ENCODE peak calls at places on chromosomes 13 and 19, in nine cellular contexts. One of them, this sample, is unnamed.

GRCh38 chr13:24083722-24084421 is 76.6 kb upstream of the SPATA13 start:
- DNase-seq in GM12878: no peak
- DNase-seq in breast epithelium: no peak
- DNase-seq in mucosa of descending colon: no peak
- DNase-seq in activated T-cell treated with anti-CD3 and anti-CD28 coated beads for 4 hours: no peak
- DNase-seq in NCI-H1092 treated with DMSO at 0.1 percent for 48 hours: peak; percentile 62
- DNase-seq in NCI-H187: no peak
- DNase-seq in esophagus squamous epithelium: no peak
- DNase-seq in stimulated activated CD8-positive, alpha-beta memory T cell treated with anti-CD3 and anti-CD28 coated beads, Interleukin-4, amount 100 ng/mL, for 1 hour: no peak
- DNase-seq in this sample: no peak

GRCh38 chr13:99374994-99375805 is 68.0 kb upstream of the GPR183 start:
- DNase-seq in activated T-cell treated with anti-CD3 and anti-CD28 coated beads for 4 hours: no peak
- DNase-seq in NCI-H1092 treated with DMSO at 0.1 percent for 48 hours: no peak
- DNase-seq in breast epithelium: no peak
- DNase-seq in esophagus squamous epithelium: peak; percentile 31
- DNase-seq in stimulated activated CD8-positive, alpha-beta memory T cell treated with anti-CD3 and anti-CD28 coated beads, Interleukin-4, amount 100 ng/mL, for 1 hour: no peak
- DNase-seq in mucosa of descending colon: peak; percentile 86
- DNase-seq in NCI-H187: no peak
- DNase-seq in GM12878: no peak
- DNase-seq in this sample: no peak

GRCh38 chr13:50171585-50172282 is 156.5 kb downstream of the KCNRG start:
- DNase-seq in breast epithelium: no peak
- DNase-seq in mucosa of descending colon: no peak
- DNase-seq in stimulated activated CD8-positive, alpha-beta memory T cell treated with anti-CD3 and anti-CD28 coated beads, Interleukin-4, amount 100 ng/mL, for 1 hour: no peak
- DNase-seq in NCI-H1092 treated with DMSO at 0.1 percent for 48 hours: no peak
- DNase-seq in esophagus squamous epithelium: no peak
- DNase-seq in activated T-cell treated with anti-CD3 and anti-CD28 coated beads for 4 hours: no peak
- DNase-seq in NCI-H187: no peak
- DNase-seq in GM12878: no peak
- DNase-seq in this sample: no peak

GRCh38 chr13:38879278-38879677 is 111.4 kb downstream of the STOML3 start:
- DNase-seq in NCI-H187: no peak
- DNase-seq in GM12878: no peak
- DNase-seq in NCI-H1092 treated with DMSO at 0.1 percent for 48 hours: no peak
- DNase-seq in esophagus squamous epithelium: no peak
- DNase-seq in breast epithelium: no peak
- DNase-seq in stimulated activated CD8-positive, alpha-beta memory T cell treated with anti-CD3 and anti-CD28 coated beads, Interleukin-4, amount 100 ng/mL, for 1 hour: no peak
- DNase-seq in mucosa of descending colon: no peak
- DNase-seq in activated T-cell treated with anti-CD3 and anti-CD28 coated beads for 4 hours: no peak
- DNase-seq in this sample: no peak

GRCh38 chr19:45505151-45505995 is 1.9 kb upstream of the VASP start:
- DNase-seq in GM12878: no peak
- DNase-seq in NCI-H187: no peak
- DNase-seq in activated T-cell treated with anti-CD3 and anti-CD28 coated beads for 4 hours: no peak
- DNase-seq in NCI-H1092 treated with DMSO at 0.1 percent for 48 hours: no peak
- DNase-seq in stimulated activated CD8-positive, alpha-beta memory T cell treated with anti-CD3 and anti-CD28 coated beads, Interleukin-4, amount 100 ng/mL, for 1 hour: no peak
- DNase-seq in esophagus squamous epithelium: no peak
- DNase-seq in breast epithelium: no peak
- DNase-seq in mucosa of descending colon: no peak
- DNase-seq in this sample: no peak

GRCh38 chr13:21852043-21852442 is 181.2 kb downstream of the FGF9 start:
- DNase-seq in GM12878: no peak
- DNase-seq in esophagus squamous epithelium: no peak
- DNase-seq in mucosa of descending colon: no peak
- DNase-seq in NCI-H187: no peak
- DNase-seq in stimulated activated CD8-positive, alpha-beta memory T cell treated with anti-CD3 and anti-CD28 coated beads, Interleukin-4, amount 100 ng/mL, for 1 hour: no peak
- DNase-seq in NCI-H1092 treated with DMSO at 0.1 percent for 48 hours: no peak
- DNase-seq in activated T-cell treated with anti-CD3 and anti-CD28 coated beads for 4 hours: no peak
- DNase-seq in breast epithelium: no peak
- DNase-seq in this sample: no peak

GRCh38 chr13:30429721-30430694 is 7.7 kb downstream of the UBE2L5 start:
- DNase-seq in stimulated activated CD8-positive, alpha-beta memory T cell treated with anti-CD3 and anti-CD28 coated beads, Interleukin-4, amount 100 ng/mL, for 1 hour: no peak
- DNase-seq in NCI-H187: no peak
- DNase-seq in mucosa of descending colon: no peak
- DNase-seq in GM12878: peak; percentile 59
- DNase-seq in activated T-cell treated with anti-CD3 and anti-CD28 coated beads for 4 hours: no peak
- DNase-seq in NCI-H1092 treated with DMSO at 0.1 percent for 48 hours: no peak
- DNase-seq in breast epithelium: no peak
- DNase-seq in esophagus squamous epithelium: no peak
- DNase-seq in this sample: no peak

GRCh38 chr13:111177081-111177711 is 62.1 kb downstream of the ARHGEF7 start:
- DNase-seq in breast epithelium: peak; percentile 27
- DNase-seq in esophagus squamous epithelium: no peak
- DNase-seq in NCI-H187: no peak
- DNase-seq in stimulated activated CD8-positive, alpha-beta memory T cell treated with anti-CD3 and anti-CD28 coated beads, Interleukin-4, amount 100 ng/mL, for 1 hour: no peak
- DNase-seq in GM12878: no peak
- DNase-seq in NCI-H1092 treated with DMSO at 0.1 percent for 48 hours: peak; percentile 70
- DNase-seq in mucosa of descending colon: peak; percentile 66
- DNase-seq in activated T-cell treated with anti-CD3 and anti-CD28 coated beads for 4 hours: no peak
- DNase-seq in this sample: no peak

GRCh38 chr13:35771898-35772297 is 295.4 kb upstream of the MAB21L1 start:
- DNase-seq in NCI-H1092 treated with DMSO at 0.1 percent for 48 hours: no peak
- DNase-seq in mucosa of descending colon: no peak
- DNase-seq in activated T-cell treated with anti-CD3 and anti-CD28 coated beads for 4 hours: no peak
- DNase-seq in GM12878: no peak
- DNase-seq in esophagus squamous epithelium: no peak
- DNase-seq in NCI-H187: no peak
- DNase-seq in stimulated activated CD8-positive, alpha-beta memory T cell treated with anti-CD3 and anti-CD28 coated beads, Interleukin-4, amount 100 ng/mL, for 1 hour: no peak
- DNase-seq in breast epithelium: no peak
- DNase-seq in this sample: no peak

GRCh38 chr19:42528354-42529247 is at the start of gene CEACAM1:
- DNase-seq in NCI-H1092 treated with DMSO at 0.1 percent for 48 hours: no peak
- DNase-seq in activated T-cell treated with anti-CD3 and anti-CD28 coated beads for 4 hours: peak; percentile 29
- DNase-seq in stimulated activated CD8-positive, alpha-beta memory T cell treated with anti-CD3 and anti-CD28 coated beads, Interleukin-4, amount 100 ng/mL, for 1 hour: peak; percentile 10
- DNase-seq in esophagus squamous epithelium: no peak
- DNase-seq in mucosa of descending colon: peak; percentile 86
- DNase-seq in GM12878: no peak
- DNase-seq in NCI-H187: no peak
- DNase-seq in breast epithelium: peak; percentile 72
- DNase-seq in this sample: peak; percentile 29

GRCh38 chr13:99258210-99258860 is at the start of gene GPR18:
- DNase-seq in GM12878: peak; percentile 67
- DNase-seq in stimulated activated CD8-positive, alpha-beta memory T cell treated with anti-CD3 and anti-CD28 coated beads, Interleukin-4, amount 100 ng/mL, for 1 hour: no peak
- DNase-seq in mucosa of descending colon: no peak
- DNase-seq in esophagus squamous epithelium: no peak
- DNase-seq in NCI-H187: no peak
- DNase-seq in breast epithelium: no peak
- DNase-seq in activated T-cell treated with anti-CD3 and anti-CD28 coated beads for 4 hours: no peak
- DNase-seq in NCI-H1092 treated with DMSO at 0.1 percent for 48 hours: no peak
- DNase-seq in this sample: no peak

GRCh38 chr19:35000647-35001501 is 751 bp downstream of the GRAMD1A start:
- DNase-seq in NCI-H187: no peak
- DNase-seq in NCI-H1092 treated with DMSO at 0.1 percent for 48 hours: peak; percentile 34
- DNase-seq in breast epithelium: no peak
- DNase-seq in activated T-cell treated with anti-CD3 and anti-CD28 coated beads for 4 hours: peak; percentile 39
- DNase-seq in GM12878: no peak
- DNase-seq in mucosa of descending colon: peak; percentile 82
- DNase-seq in esophagus squamous epithelium: no peak
- DNase-seq in stimulated activated CD8-positive, alpha-beta memory T cell treated with anti-CD3 and anti-CD28 coated beads, Interleukin-4, amount 100 ng/mL, for 1 hour: no peak
- DNase-seq in this sample: no peak

GRCh38 chr19:38551450-38551813 is 66.3 kb downstream of the MAP4K1 start:
- DNase-seq in NCI-H1092 treated with DMSO at 0.1 percent for 48 hours: no peak
- DNase-seq in NCI-H187: no peak
- DNase-seq in mucosa of descending colon: peak; percentile 30
- DNase-seq in GM12878: peak; percentile 52
- DNase-seq in stimulated activated CD8-positive, alpha-beta memory T cell treated with anti-CD3 and anti-CD28 coated beads, Interleukin-4, amount 100 ng/mL, for 1 hour: no peak
- DNase-seq in breast epithelium: no peak
- DNase-seq in activated T-cell treated with anti-CD3 and anti-CD28 coated beads for 4 hours: no peak
- DNase-seq in esophagus squamous epithelium: no peak
- DNase-seq in this sample: no peak

GRCh38 chr13:20125129-20125782 is 35.6 kb downstream of the GJA3 start:
- DNase-seq in breast epithelium: no peak
- DNase-seq in NCI-H1092 treated with DMSO at 0.1 percent for 48 hours: no peak
- DNase-seq in activated T-cell treated with anti-CD3 and anti-CD28 coated beads for 4 hours: no peak
- DNase-seq in GM12878: no peak
- DNase-seq in stimulated activated CD8-positive, alpha-beta memory T cell treated with anti-CD3 and anti-CD28 coated beads, Interleukin-4, amount 100 ng/mL, for 1 hour: no peak
- DNase-seq in mucosa of descending colon: no peak
- DNase-seq in esophagus squamous epithelium: no peak
- DNase-seq in NCI-H187: no peak
- DNase-seq in this sample: no peak

GRCh38 chr13:113854238-113855011 is 9.5 kb downstream of the GAS6 start:
- DNase-seq in mucosa of descending colon: peak; percentile 66
- DNase-seq in GM12878: no peak
- DNase-seq in breast epithelium: peak; percentile 19
- DNase-seq in NCI-H1092 treated with DMSO at 0.1 percent for 48 hours: no peak
- DNase-seq in stimulated activated CD8-positive, alpha-beta memory T cell treated with anti-CD3 and anti-CD28 coated beads, Interleukin-4, amount 100 ng/mL, for 1 hour: no peak
- DNase-seq in esophagus squamous epithelium: no peak
- DNase-seq in activated T-cell treated with anti-CD3 and anti-CD28 coated beads for 4 hours: no peak
- DNase-seq in NCI-H187: no peak
- DNase-seq in this sample: no peak

GRCh38 chr13:79448413-79448812 is 32.5 kb upstream of the NDFIP2 start:
- DNase-seq in NCI-H187: no peak
- DNase-seq in GM12878: no peak
- DNase-seq in NCI-H1092 treated with DMSO at 0.1 percent for 48 hours: no peak
- DNase-seq in stimulated activated CD8-positive, alpha-beta memory T cell treated with anti-CD3 and anti-CD28 coated beads, Interleukin-4, amount 100 ng/mL, for 1 hour: no peak
- DNase-seq in mucosa of descending colon: no peak
- DNase-seq in activated T-cell treated with anti-CD3 and anti-CD28 coated beads for 4 hours: no peak
- DNase-seq in esophagus squamous epithelium: no peak
- DNase-seq in breast epithelium: no peak
- DNase-seq in this sample: peak; percentile 13

GRCh38 chr13:51125495-51126226 is 14.6 kb upstream of the C13orf42 start:
- DNase-seq in breast epithelium: no peak
- DNase-seq in NCI-H187: peak; percentile 25
- DNase-seq in activated T-cell treated with anti-CD3 and anti-CD28 coated beads for 4 hours: no peak
- DNase-seq in esophagus squamous epithelium: no peak
- DNase-seq in mucosa of descending colon: no peak
- DNase-seq in NCI-H1092 treated with DMSO at 0.1 percent for 48 hours: peak; percentile 39
- DNase-seq in stimulated activated CD8-positive, alpha-beta memory T cell treated with anti-CD3 and anti-CD28 coated beads, Interleukin-4, amount 100 ng/mL, for 1 hour: no peak
- DNase-seq in GM12878: peak; percentile 16
- DNase-seq in this sample: peak; percentile 26

GRCh38 chr13:39263033-39263432 is 224.8 kb downstream of the NHLRC3 start:
- DNase-seq in stimulated activated CD8-positive, alpha-beta memory T cell treated with anti-CD3 and anti-CD28 coated beads, Interleukin-4, amount 100 ng/mL, for 1 hour: no peak
- DNase-seq in activated T-cell treated with anti-CD3 and anti-CD28 coated beads for 4 hours: peak; percentile 8
- DNase-seq in breast epithelium: no peak
- DNase-seq in NCI-H187: peak; percentile 32
- DNase-seq in mucosa of descending colon: no peak
- DNase-seq in GM12878: peak; percentile 9
- DNase-seq in esophagus squamous epithelium: no peak
- DNase-seq in NCI-H1092 treated with DMSO at 0.1 percent for 48 hours: peak; percentile 53
- DNase-seq in this sample: peak; percentile 22

GRCh38 chr13:24148414-24149305 is 11.9 kb upstream of the SPATA13 start:
- DNase-seq in GM12878: no peak
- DNase-seq in breast epithelium: peak; percentile 84
- DNase-seq in NCI-H187: no peak
- DNase-seq in NCI-H1092 treated with DMSO at 0.1 percent for 48 hours: no peak
- DNase-seq in mucosa of descending colon: no peak
- DNase-seq in esophagus squamous epithelium: no peak
- DNase-seq in stimulated activated CD8-positive, alpha-beta memory T cell treated with anti-CD3 and anti-CD28 coated beads, Interleukin-4, amount 100 ng/mL, for 1 hour: no peak
- DNase-seq in activated T-cell treated with anti-CD3 and anti-CD28 coated beads for 4 hours: no peak
- DNase-seq in this sample: no peak

GRCh38 chr19:27746691-27747380 is 1466.1 kb downstream of the UQCRFS1 start:
- DNase-seq in GM12878: no peak
- DNase-seq in activated T-cell treated with anti-CD3 and anti-CD28 coated beads for 4 hours: no peak
- DNase-seq in breast epithelium: peak; percentile 18
- DNase-seq in NCI-H1092 treated with DMSO at 0.1 percent for 48 hours: no peak
- DNase-seq in NCI-H187: no peak
- DNase-seq in stimulated activated CD8-positive, alpha-beta memory T cell treated with anti-CD3 and anti-CD28 coated beads, Interleukin-4, amount 100 ng/mL, for 1 hour: no peak
- DNase-seq in mucosa of descending colon: no peak
- DNase-seq in esophagus squamous epithelium: no peak
- DNase-seq in this sample: no peak

GRCh38 chr13:24557121-24557520 is 44.5 kb upstream of the PARP4 start:
- DNase-seq in esophagus squamous epithelium: no peak
- DNase-seq in breast epithelium: no peak
- DNase-seq in NCI-H1092 treated with DMSO at 0.1 percent for 48 hours: no peak
- DNase-seq in NCI-H187: no peak
- DNase-seq in stimulated activated CD8-positive, alpha-beta memory T cell treated with anti-CD3 and anti-CD28 coated beads, Interleukin-4, amount 100 ng/mL, for 1 hour: no peak
- DNase-seq in GM12878: no peak
- DNase-seq in mucosa of descending colon: no peak
- DNase-seq in activated T-cell treated with anti-CD3 and anti-CD28 coated beads for 4 hours: no peak
- DNase-seq in this sample: no peak

GRCh38 chr19:3304871-3305423 is 61.4 kb upstream of the NFIC start:
- DNase-seq in NCI-H187: peak; percentile 39
- DNase-seq in NCI-H1092 treated with DMSO at 0.1 percent for 48 hours: peak; percentile 43
- DNase-seq in mucosa of descending colon: no peak
- DNase-seq in GM12878: peak; percentile 27
- DNase-seq in stimulated activated CD8-positive, alpha-beta memory T cell treated with anti-CD3 and anti-CD28 coated beads, Interleukin-4, amount 100 ng/mL, for 1 hour: peak; percentile 55
- DNase-seq in esophagus squamous epithelium: no peak
- DNase-seq in activated T-cell treated with anti-CD3 and anti-CD28 coated beads for 4 hours: peak; percentile 71
- DNase-seq in breast epithelium: peak; percentile 40
- DNase-seq in this sample: no peak

GRCh38 chr19:8566855-8567254 is 10.4 kb downstream of the MYO1F start:
- DNase-seq in GM12878: no peak
- DNase-seq in mucosa of descending colon: no peak
- DNase-seq in NCI-H1092 treated with DMSO at 0.1 percent for 48 hours: no peak
- DNase-seq in stimulated activated CD8-positive, alpha-beta memory T cell treated with anti-CD3 and anti-CD28 coated beads, Interleukin-4, amount 100 ng/mL, for 1 hour: no peak
- DNase-seq in esophagus squamous epithelium: no peak
- DNase-seq in NCI-H187: no peak
- DNase-seq in activated T-cell treated with anti-CD3 and anti-CD28 coated beads for 4 hours: no peak
- DNase-seq in breast epithelium: no peak
- DNase-seq in this sample: no peak

GRCh38 chr19:13070425-13071140 is 32.1 kb downstream of the LYL1 start:
- DNase-seq in activated T-cell treated with anti-CD3 and anti-CD28 coated beads for 4 hours: no peak
- DNase-seq in mucosa of descending colon: no peak
- DNase-seq in breast epithelium: no peak
- DNase-seq in stimulated activated CD8-positive, alpha-beta memory T cell treated with anti-CD3 and anti-CD28 coated beads, Interleukin-4, amount 100 ng/mL, for 1 hour: no peak
- DNase-seq in NCI-H1092 treated with DMSO at 0.1 percent for 48 hours: no peak
- DNase-seq in NCI-H187: no peak
- DNase-seq in esophagus squamous epithelium: no peak
- DNase-seq in GM12878: no peak
- DNase-seq in this sample: no peak

GRCh38 chr19:55599468-55600335 is at the start of the genes FIZ1 and ZNF524:
- DNase-seq in NCI-H187: peak; percentile 99
- DNase-seq in mucosa of descending colon: peak; percentile 97
- DNase-seq in stimulated activated CD8-positive, alpha-beta memory T cell treated with anti-CD3 and anti-CD28 coated beads, Interleukin-4, amount 100 ng/mL, for 1 hour: peak; percentile 88
- DNase-seq in esophagus squamous epithelium: peak; percentile 88
- DNase-seq in NCI-H1092 treated with DMSO at 0.1 percent for 48 hours: peak; percentile 97
- DNase-seq in GM12878: peak; percentile 95
- DNase-seq in activated T-cell treated with anti-CD3 and anti-CD28 coated beads for 4 hours: peak; percentile 94
- DNase-seq in breast epithelium: peak; percentile 99
- DNase-seq in this sample: peak; percentile 95

GRCh38 chr19:52648336-52648990 is 10.3 kb upstream of the ZNF83 start:
- DNase-seq in NCI-H187: no peak
- DNase-seq in mucosa of descending colon: no peak
- DNase-seq in esophagus squamous epithelium: no peak
- DNase-seq in NCI-H1092 treated with DMSO at 0.1 percent for 48 hours: no peak
- DNase-seq in breast epithelium: no peak
- DNase-seq in GM12878: no peak
- DNase-seq in stimulated activated CD8-positive, alpha-beta memory T cell treated with anti-CD3 and anti-CD28 coated beads, Interleukin-4, amount 100 ng/mL, for 1 hour: no peak
- DNase-seq in activated T-cell treated with anti-CD3 and anti-CD28 coated beads for 4 hours: no peak
- DNase-seq in this sample: no peak

GRCh38 chr19:33286899-33287298 is 15.4 kb downstream of the CEBPA start:
- DNase-seq in NCI-H1092 treated with DMSO at 0.1 percent for 48 hours: no peak
- DNase-seq in activated T-cell treated with anti-CD3 and anti-CD28 coated beads for 4 hours: no peak
- DNase-seq in GM12878: no peak
- DNase-seq in NCI-H187: no peak
- DNase-seq in breast epithelium: no peak
- DNase-seq in esophagus squamous epithelium: no peak
- DNase-seq in mucosa of descending colon: peak; percentile 55
- DNase-seq in stimulated activated CD8-positive, alpha-beta memory T cell treated with anti-CD3 and anti-CD28 coated beads, Interleukin-4, amount 100 ng/mL, for 1 hour: no peak
- DNase-seq in this sample: no peak

GRCh38 chr19:49590971-49591730 is at the start of gene PRR12:
- DNase-seq in breast epithelium: peak; percentile 49
- DNase-seq in NCI-H1092 treated with DMSO at 0.1 percent for 48 hours: peak; percentile 61
- DNase-seq in stimulated activated CD8-positive, alpha-beta memory T cell treated with anti-CD3 and anti-CD28 coated beads, Interleukin-4, amount 100 ng/mL, for 1 hour: no peak
- DNase-seq in activated T-cell treated with anti-CD3 and anti-CD28 coated beads for 4 hours: peak; percentile 60
- DNase-seq in GM12878: no peak
- DNase-seq in mucosa of descending colon: peak; percentile 81
- DNase-seq in esophagus squamous epithelium: no peak
- DNase-seq in NCI-H187: peak; percentile 73
- DNase-seq in this sample: no peak

GRCh38 chr13:27283906-27284523 is 13.4 kb downstream of the RASL11A start:
- DNase-seq in NCI-H187: no peak
- DNase-seq in stimulated activated CD8-positive, alpha-beta memory T cell treated with anti-CD3 and anti-CD28 coated beads, Interleukin-4, amount 100 ng/mL, for 1 hour: no peak
- DNase-seq in GM12878: no peak
- DNase-seq in esophagus squamous epithelium: no peak
- DNase-seq in breast epithelium: no peak
- DNase-seq in NCI-H1092 treated with DMSO at 0.1 percent for 48 hours: peak; percentile 41
- DNase-seq in activated T-cell treated with anti-CD3 and anti-CD28 coated beads for 4 hours: no peak
- DNase-seq in mucosa of descending colon: no peak
- DNase-seq in this sample: no peak

GRCh38 chr13:58598241-58598640 is 966.7 kb downstream of the PCDH17 start:
- DNase-seq in mucosa of descending colon: no peak
- DNase-seq in breast epithelium: no peak
- DNase-seq in NCI-H1092 treated with DMSO at 0.1 percent for 48 hours: no peak
- DNase-seq in NCI-H187: no peak
- DNase-seq in GM12878: no peak
- DNase-seq in stimulated activated CD8-positive, alpha-beta memory T cell treated with anti-CD3 and anti-CD28 coated beads, Interleukin-4, amount 100 ng/mL, for 1 hour: no peak
- DNase-seq in activated T-cell treated with anti-CD3 and anti-CD28 coated beads for 4 hours: no peak
- DNase-seq in esophagus squamous epithelium: no peak
- DNase-seq in this sample: no peak

GRCh38 chr13:59111711-59112110 is 1052.0 kb downstream of the DIAPH3 start:
- DNase-seq in stimulated activated CD8-positive, alpha-beta memory T cell treated with anti-CD3 and anti-CD28 coated beads, Interleukin-4, amount 100 ng/mL, for 1 hour: no peak
- DNase-seq in mucosa of descending colon: no peak
- DNase-seq in NCI-H1092 treated with DMSO at 0.1 percent for 48 hours: no peak
- DNase-seq in breast epithelium: no peak
- DNase-seq in NCI-H187: no peak
- DNase-seq in esophagus squamous epithelium: no peak
- DNase-seq in activated T-cell treated with anti-CD3 and anti-CD28 coated beads for 4 hours: no peak
- DNase-seq in GM12878: no peak
- DNase-seq in this sample: no peak